ENCODE peak calls at places on chromosomes 7 and 10, in five cellular contexts. L is GM13977, H is A549, F is brain microvascular endothelial cell, O is HCT116. B is an unnamed sample.

GRCh38 chr7:142560166-142560565 is 189.1 kb upstream of the PRSS1 start:
- DNase-seq in L (no peak), H (no peak), F (no peak), O (no peak), B (no peak)

GRCh38 chr7:73758581-73759138 is 11.4 kb downstream of the CLDN3 start:
- DNase-seq in L (no peak), H (no peak), F (no peak), O (no peak), B (no peak)

GRCh38 chr7:1670894-1671875 is 1.1 kb downstream of the ELFN1 start:
- DNase-seq in L (peak; percentile 38), H (no peak), F (no peak), O (no peak), B (peak; percentile 42)

GRCh38 chr10:126223512-126224067 is 164.7 kb downstream of the ADAM12 start:
- DNase-seq in L (no peak), H (no peak), F (no peak), O (no peak), B (no peak)

GRCh38 chr7:4225352-4225751 is 456.7 kb upstream of the FOXK1 start:
- DNase-seq in L (no peak), H (no peak), F (no peak), O (no peak), B (no peak)

GRCh38 chr10:132099701-132100481 is 34.1 kb downstream of the JAKMIP3 start:
- DNase-seq in L (no peak), H (no peak), F (no peak), O (no peak), B (no peak)

GRCh38 chr10:52573347-52573746 is 199.2 kb downstream of the MBL2 start:
- DNase-seq in L (no peak), H (no peak), F (no peak), O (no peak), B (no peak)

GRCh38 chr7:143850682-143851081 is 51.3 kb downstream of the TCAF1 start:
- DNase-seq in L (no peak), H (no peak), F (no peak), O (no peak), B (no peak)

GRCh38 chr7:120089968-120090367 is 183.0 kb upstream of the KCND2 start:
- DNase-seq in L (no peak), H (no peak), F (no peak), O (peak; percentile 2), B (no peak)

GRCh38 chr7:129908181-129908580 is 44.6 kb downstream of the UBE2H start:
- DNase-seq in L (no peak), H (no peak), F (no peak), O (no peak), B (no peak)

GRCh38 chr7:128827248-128827958 is 2.8 kb upstream of the FLNC start:
- DNase-seq in L (no peak), H (no peak), F (peak; percentile 75), O (peak; percentile 53), B (no peak)

GRCh38 chr10:104274762-104275721 is 6.1 kb downstream of the GSTO2 start:
- DNase-seq in L (peak; percentile 63), H (peak; percentile 80), F (no peak), O (peak; percentile 68), B (peak; percentile 79)

GRCh38 chr7:374706-375490 is 84.9 kb downstream of the FOXL3 start:
- DNase-seq in L (no peak), H (no peak), F (no peak), O (no peak), B (no peak)

GRCh38 chr7:6398943-6399342 is 48.8 kb downstream of the DAGLB start:
- DNase-seq in L (no peak), H (no peak), F (no peak), O (no peak), B (no peak)

GRCh38 chr7:2224934-2225333 is 7.8 kb downstream of the MAD1L1 start:
- DNase-seq in L (no peak), H (no peak), F (no peak), O (no peak), B (no peak)

GRCh38 chr10:28179490-28180099 is 123.3 kb downstream of the MPP7 start:
- DNase-seq in L (peak; percentile 44), H (peak; percentile 20), F (peak; percentile 49), O (peak; percentile 69), B (peak; percentile 42)

GRCh38 chr7:5382281-5383041 is 41.2 kb downstream of the TNRC18 start:
- DNase-seq in L (no peak), H (no peak), F (peak; percentile 60), O (no peak), B (no peak)

GRCh38 chr7:151865070-151865670 is 11.7 kb downstream of the PRKAG2 start:
- DNase-seq in L (no peak), H (no peak), F (no peak), O (no peak), B (no peak)

GRCh38 chr7:83096065-83096580 is 66.6 kb downstream of the PCLO start:
- DNase-seq in L (no peak), H (no peak), F (no peak), O (no peak), B (no peak)

GRCh38 chr10:33900591-33900990 is 566.1 kb upstream of the NRP1 start:
- DNase-seq in L (no peak), H (no peak), F (peak; percentile 52), O (no peak), B (no peak)

GRCh38 chr10:73262105-73262730 is 9.8 kb upstream of the MRPS16 start:
- DNase-seq in L (no peak), H (peak; percentile 68), F (peak; percentile 71), O (peak; percentile 89), B (no peak)

GRCh38 chr10:122181901-122182799 is 88.9 kb upstream of the BTBD16 start:
- DNase-seq in L (no peak), H (no peak), F (no peak), O (peak; percentile 8), B (no peak)

GRCh38 chr7:2379821-2380450 is 23.5 kb upstream of the CHST12 start:
- DNase-seq in L (no peak), H (no peak), F (no peak), O (no peak), B (no peak)

GRCh38 chr10:73586583-73586984 is 4.6 kb downstream of the USP54 start:
- DNase-seq in L (no peak), H (no peak), F (peak; percentile 73), O (no peak), B (no peak)

GRCh38 chr10:114301951-114302710 is 63.1 kb downstream of the VWA2 start:
- DNase-seq in L (no peak), H (no peak), F (peak; percentile 15), O (no peak), B (no peak)

GRCh38 chr7:72015106-72015505 is 397.0 kb downstream of the CALN1 start:
- DNase-seq in L (no peak), H (no peak), F (no peak), O (no peak), B (no peak)

GRCh38 chr10:46560381-46560780 is 3.9 kb upstream of the GPRIN2 start:
- DNase-seq in L (no peak), H (no peak), F (no peak), O (no peak), B (no peak)

GRCh38 chr7:101586078-101586941 is 42.8 kb downstream of the MYL10 start:
- DNase-seq in L (no peak), H (no peak), F (no peak), O (no peak), B (peak; percentile 6)

GRCh38 chr10:77586719-77587423 is 50.7 kb downstream of the KCNMA1 start:
- DNase-seq in L (no peak), H (no peak), F (peak; percentile 91), O (no peak), B (no peak)

GRCh38 chr7:92806496-92806895 is 29.9 kb downstream of the CDK6 start:
- DNase-seq in L (no peak), H (no peak), F (no peak), O (no peak), B (no peak)

GRCh38 chr7:121344093-121344492 is 15.3 kb downstream of the WNT16 start:
- DNase-seq in L (no peak), H (no peak), F (no peak), O (no peak), B (no peak)

GRCh38 chr10:73968101-73968515 is 29.8 kb upstream of the VCL start:
- DNase-seq in L (no peak), H (no peak), F (no peak), O (no peak), B (no peak)

GRCh38 chr10:77637986-77638765 is 568 bp upstream of the KCNMA1 start:
- DNase-seq in L (peak; percentile 51), H (peak; percentile 38), F (no peak), O (no peak), B (no peak)

GRCh38 chr7:148543-148931 is 43.8 kb upstream of the FAM20C start:
- DNase-seq in L (no peak), H (no peak), F (no peak), O (no peak), B (no peak)

GRCh38 chr7:132450188-132450587 is 126.1 kb downstream of the PLXNA4 start:
- DNase-seq in L (no peak), H (no peak), F (no peak), O (no peak), B (no peak)
- TF ChIP-seq CTCF in L (no peak), H (no peak), F (no peak), O (no peak), B (no peak)

GRCh38 chr10:95474228-95475002 is 86.8 kb downstream of the SORBS1 start:
- DNase-seq in L (no peak), H (no peak), F (no peak), O (no peak), B (no peak)
- TF ChIP-seq CTCF in L (no peak), H (no peak), F (no peak), O (no peak), B (no peak)

GRCh38 chr7:125316451-125316850 is 386.8 kb upstream of the POT1 start:
- DNase-seq in L (no peak), H (no peak), F (peak; percentile 22), O (peak; percentile 39), B (no peak)
- TF ChIP-seq CTCF in L (peak; percentile 30), H (no peak), F (peak; percentile 39), O (peak; percentile 36), B (no peak)

GRCh38 chr10:50316169-50316568 is 64.9 kb upstream of the ASAH2 start:
- DNase-seq in L (no peak), H (no peak), F (no peak), O (no peak), B (no peak)

GRCh38 chr10:50314169-50315071 is 63.1 kb upstream of the ASAH2 start:
- DNase-seq in L (no peak), H (no peak), F (no peak), O (no peak), B (no peak)

GRCh38 chr10:50309342-50309741 is 58.0 kb upstream of the ASAH2 start:
- DNase-seq in L (no peak), H (no peak), F (no peak), O (no peak), B (no peak)

GRCh38 chr10:50312464-50313437 is 61.4 kb upstream of the ASAH2 start:
- DNase-seq in L (no peak), H (no peak), F (peak; percentile 70), O (no peak), B (no peak)

DNA sequence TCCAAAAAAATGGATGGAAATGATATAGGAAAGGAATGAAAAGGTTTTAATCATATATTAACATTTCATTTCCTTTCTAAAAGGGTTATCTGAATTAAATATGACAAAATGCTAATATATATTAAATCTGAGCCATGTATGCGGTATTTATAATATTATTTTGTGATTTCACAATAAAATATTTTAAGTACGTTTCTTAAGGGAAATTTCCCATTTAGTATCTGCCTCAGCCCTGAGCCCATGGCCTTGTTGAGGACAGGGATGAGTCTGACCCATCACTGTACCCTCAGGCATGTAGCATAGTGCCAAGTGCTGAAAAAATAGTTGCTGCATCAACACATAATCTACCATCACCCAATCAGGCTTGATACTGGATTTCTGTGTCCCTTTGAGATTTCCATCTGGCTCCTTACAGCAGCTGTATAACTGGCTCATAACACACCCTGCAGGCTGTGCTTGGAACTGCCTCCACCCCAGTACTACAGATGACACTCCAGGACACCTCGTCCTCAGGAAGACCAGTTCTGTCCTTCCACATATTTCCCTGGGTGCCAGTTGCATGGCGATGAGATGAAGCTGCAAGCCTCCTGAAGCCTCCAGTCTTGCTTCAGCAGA is 59.4 kb upstream of the ASAH2 start:
- DNase-seq in L (no peak), H (peak; percentile 25), F (no peak), O (peak; percentile 18), B (no peak)
- TF ChIP-seq CTCF in L (peak; percentile 57), H (peak; percentile 13), F (peak; percentile 59), O (no peak), B (no peak)

B was measured in GM13976.